ENCODE peak calls at places on chromosomes 12 and 14, in ten cellular contexts. U, R, F, I, W, M, B, L, S and E are unnamed samples.

GRCh38 chr14:92135269-92135668 is 13.5 kb downstream of the CPSF2 start:
- DNase-seq in U (no peak), R (no peak), F (no peak), I (no peak), W (peak), M (peak), B (peak), L (no peak), S (peak), E (no peak)

GRCh38 chr14:33679461-33680225 is 271.2 kb downstream of the EGLN3 start:
- DNase-seq in U (no peak), R (no peak), F (no peak), I (no peak), W (no peak), M (no peak), B (peak), L (no peak), S (peak), E (no peak)

GRCh38 chr14:105173901-105174894 is 5.6 kb upstream of the JAG2 start:
- DNase-seq in U (peak), R (no peak), F (no peak), I (no peak), W (no peak), M (no peak), B (no peak), L (no peak), S (no peak), E (no peak)

GRCh38 chr12:26608706-26609105 is 224.3 kb downstream of the ITPR2 start:
- DNase-seq in U (no peak), R (no peak), F (no peak), I (no peak), W (no peak), M (no peak), B (no peak), L (no peak), S (no peak), E (no peak)

GRCh38 chr14:101845896-101846295 is 84.4 kb downstream of the PPP2R5C start:
- DNase-seq in U (no peak), R (no peak), F (no peak), I (peak), W (no peak), M (no peak), B (no peak), L (no peak), S (no peak), E (no peak)

GRCh38 chr12:70609203-70609602 is 28.0 kb downstream of the PTPRB start:
- DNase-seq in U (no peak), R (no peak), F (no peak), I (no peak), W (peak), M (no peak), B (no peak), L (no peak), S (no peak), E (no peak)

GRCh38 chr14:63039800-63040380 is 5.4 kb downstream of the KCNH5 start:
- DNase-seq in U (no peak), R (no peak), F (no peak), I (peak), W (peak), M (peak), B (peak), L (no peak), S (peak), E (peak)

GRCh38 chr12:7241404-7242005 is 52.0 kb downstream of the PEX5 start:
- DNase-seq in U (no peak), R (no peak), F (no peak), I (no peak), W (no peak), M (peak), B (peak), L (no peak), S (no peak), E (no peak)

GRCh38 chr12:104457746-104458644 is 1.2 kb downstream of the CHST11 start:
- DNase-seq in U (peak), R (no peak), F (no peak), I (peak), W (peak), M (peak), B (no peak), L (no peak), S (peak), E (peak)

GRCh38 chr12:34400423-34400881 is 378.2 kb downstream of the ALG10 start:
- DNase-seq in U (peak), R (no peak), F (no peak), I (peak), W (no peak), M (no peak), B (no peak), L (no peak), S (no peak), E (no peak)

GRCh38 chr12:31325524-31325875 is 450 bp downstream of the SINHCAF start:
- DNase-seq in U (no peak), R (no peak), F (no peak), I (no peak), W (no peak), M (no peak), B (no peak), L (no peak), S (no peak), E (peak)

GRCh38 chr12:124453419-124454351 is 113.7 kb downstream of the NCOR2 start:
- DNase-seq in U (peak), R (peak), F (peak), I (peak), W (peak), M (peak), B (peak), L (peak), S (peak), E (peak)

GRCh38 chr14:73785336-73785833 is 66.2 kb upstream of the PTGR2 start:
- DNase-seq in U (peak), R (no peak), F (peak), I (peak), W (no peak), M (peak), B (peak), L (no peak), S (peak), E (no peak)

GRCh38 chr12:107759410-107759809 is 1.5 kb downstream of the PRDM4 start:
- DNase-seq in U (no peak), R (no peak), F (peak), I (no peak), W (no peak), M (peak), B (peak), L (no peak), S (peak), E (peak)

GRCh38 chr12:91687052-91688017 is 458.3 kb downstream of the BTG1 start:
- DNase-seq in U (no peak), R (no peak), F (no peak), I (no peak), W (no peak), M (no peak), B (no peak), L (no peak), S (no peak), E (no peak)

GRCh38 chr12:67760586-67761275 is 112.2 kb downstream of the DYRK2 start:
- DNase-seq in U (no peak), R (no peak), F (no peak), I (no peak), W (no peak), M (no peak), B (peak), L (no peak), S (no peak), E (no peak)

GRCh38 chr14:103928011-103928890 is at the start of gene TDRD9:
- DNase-seq in U (no peak), R (no peak), F (no peak), I (no peak), W (no peak), M (no peak), B (no peak), L (no peak), S (no peak), E (no peak)